ENCODE peak calls at places on chromosome 5, in eight cellular contexts. E is PC-9, Z is mucosa of descending colon, W is uterus, V is RWPE2, L is BE2C, C is cardiac muscle cell, S is stomach. K is an unnamed sample.

GRCh38 chr5:392431-392988 is 50.5 kb upstream of the EXOC3 start:
- DNase-seq in V (peak; percentile 57), W (peak; percentile 6), Z (peak; percentile 54), L (no peak), C (no peak), S (peak; percentile 25), E (peak; percentile 61), K (no peak)

GRCh38 chr5:160064979-160065619 is 54.2 kb downstream of the PWWP2A start:
- DNase-seq in V (no peak), L (no peak), S (peak; percentile 69), E (peak; percentile 70), Z (peak; percentile 89), W (no peak), C (no peak), K (no peak)

GRCh38 chr5:37786855-37787254 is 53.0 kb downstream of the GDNF start:
- DNase-seq in E (no peak), C (no peak), Z (no peak), W (no peak), L (no peak), S (no peak), V (no peak), K (no peak)

GRCh38 chr5:52799983-52800393 is 12.3 kb downstream of the ITGA1 start:
- DNase-seq in S (peak; percentile 96), C (peak; percentile 97), E (peak; percentile 81), W (peak; percentile 95), L (peak; percentile 98), Z (peak; percentile 95), V (peak; percentile 95), K (peak; percentile 96)

GRCh38 chr5:43120720-43121564 is at the start of gene ZNF131:
- DNase-seq in E (peak; percentile 95), C (peak; percentile 98), S (peak; percentile 97), Z (peak; percentile 98), L (peak; percentile 97), W (peak; percentile 95), V (peak; percentile 96), K (peak; percentile 95)

GRCh38 chr5:149730620-149731331 is 666 bp downstream of the PPARGC1B start:
- DNase-seq in V (no peak), L (peak; percentile 73), E (no peak), S (peak; percentile 55), C (peak; percentile 59), W (peak; percentile 27), Z (peak; percentile 64), K (no peak)

GRCh38 chr5:177005619-177006264 is 837 bp downstream of the UIMC1 start:
- DNase-seq in C (peak; percentile 83), E (peak; percentile 53), V (peak; percentile 81), W (peak; percentile 57), L (peak; percentile 72), Z (peak; percentile 67), S (peak; percentile 73), K (peak; percentile 70)

GRCh38 chr5:24644757-24645156 is at the start of gene CDH10:
- DNase-seq in S (no peak), E (no peak), L (peak; percentile 86), C (peak; percentile 79), W (no peak), V (no peak), Z (no peak), K (no peak)

GRCh38 chr5:154181156-154181555 is 9.4 kb upstream of the GALNT10 start:
- DNase-seq in S (no peak), W (no peak), L (no peak), C (no peak), V (no peak), Z (peak; percentile 42), E (peak; percentile 20), K (no peak)

GRCh38 chr5:160289356-160289651 is 23.1 kb downstream of the CCNJL start:
- DNase-seq in E (no peak), S (no peak), C (no peak), V (no peak), W (no peak), L (no peak), Z (no peak), K (no peak)

GRCh38 chr5:113059232-113059805 is 82.7 kb downstream of the DCP2 start:
- DNase-seq in S (no peak), E (no peak), Z (no peak), C (no peak), L (peak; percentile 95), W (peak; percentile 54), V (no peak), K (no peak)

GRCh38 chr5:178291161-178291561 is 58.6 kb upstream of the PHYKPL start:
- DNase-seq in Z (no peak), L (no peak), S (no peak), E (no peak), W (no peak), C (no peak), V (peak; percentile 43), K (no peak)

GRCh38 chr5:176650354-176650884 is 3.1 kb downstream of the TSPAN17 start:
- DNase-seq in V (no peak), C (no peak), Z (no peak), S (no peak), L (no peak), E (no peak), W (no peak), K (no peak)

GRCh38 chr5:143569213-143569663 is 165.8 kb upstream of the NR3C1 start:
- DNase-seq in E (no peak), W (no peak), L (no peak), C (no peak), V (no peak), Z (no peak), S (no peak), K (no peak)

GRCh38 chr5:55451976-55452375 is 82.8 kb downstream of the PLPP1 start:
- DNase-seq in V (no peak), S (no peak), E (no peak), W (no peak), Z (no peak), L (no peak), C (no peak), K (no peak)

GRCh38 chr5:55459572-55459971 is 75.2 kb downstream of the PLPP1 start:
- DNase-seq in W (no peak), S (no peak), V (no peak), C (no peak), E (no peak), Z (no peak), L (no peak), K (no peak)

GRCh38 chr5:55454282-55454681 is 80.5 kb downstream of the PLPP1 start:
- DNase-seq in V (no peak), L (no peak), W (no peak), E (no peak), Z (no peak), C (no peak), S (no peak), K (no peak)

DNA sequence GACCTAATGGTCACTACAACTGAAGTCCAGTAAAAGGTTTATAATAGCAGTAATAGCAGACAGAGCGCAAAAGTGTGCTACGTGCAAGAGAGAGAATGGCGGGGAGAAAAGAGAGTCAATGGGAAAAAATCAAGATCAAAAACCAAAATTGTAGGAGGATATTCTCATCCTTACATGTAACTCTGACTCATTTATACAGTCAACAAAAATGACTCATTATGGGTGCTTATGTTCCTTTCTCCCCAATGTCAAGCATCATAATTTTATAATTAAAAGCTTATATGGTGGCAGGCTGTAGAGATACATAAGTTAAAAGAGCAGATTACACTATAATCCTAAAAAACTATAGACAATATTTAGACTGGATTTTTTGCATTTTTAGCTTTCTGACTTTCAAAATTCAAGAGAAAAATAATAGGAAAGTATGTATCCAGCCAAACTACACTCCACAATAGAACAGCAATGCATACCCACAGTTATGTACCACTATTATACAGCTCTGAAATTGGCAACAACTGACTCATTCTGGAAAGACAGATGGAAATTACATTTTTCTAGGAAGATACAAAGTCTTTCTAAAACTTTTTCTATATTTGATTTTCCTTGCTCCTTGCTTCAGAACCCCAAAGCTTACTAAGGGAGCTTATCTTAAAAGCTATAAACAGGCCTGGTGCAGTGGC is 78.4 kb downstream of the PLPP1 start:
- DNase-seq in E (no peak), C (no peak), L (no peak), V (no peak), Z (no peak), W (no peak), S (no peak), K (no peak)
- H3K4me1 ChIP-seq in E (peaks cover 10% of the 10 kb centered on the region), C (no peaks in the 10 kb centered on the region), L (no peaks in the 10 kb centered on the region), V (peaks cover 10% of the 10 kb centered on the region), Z (peaks cover 5% of the 10 kb centered on the region), W (peaks cover 4% of the 10 kb centered on the region), S (peaks cover 43% of the 10 kb centered on the region), K (peaks cover 8% of the 10 kb centered on the region)

DNA sequence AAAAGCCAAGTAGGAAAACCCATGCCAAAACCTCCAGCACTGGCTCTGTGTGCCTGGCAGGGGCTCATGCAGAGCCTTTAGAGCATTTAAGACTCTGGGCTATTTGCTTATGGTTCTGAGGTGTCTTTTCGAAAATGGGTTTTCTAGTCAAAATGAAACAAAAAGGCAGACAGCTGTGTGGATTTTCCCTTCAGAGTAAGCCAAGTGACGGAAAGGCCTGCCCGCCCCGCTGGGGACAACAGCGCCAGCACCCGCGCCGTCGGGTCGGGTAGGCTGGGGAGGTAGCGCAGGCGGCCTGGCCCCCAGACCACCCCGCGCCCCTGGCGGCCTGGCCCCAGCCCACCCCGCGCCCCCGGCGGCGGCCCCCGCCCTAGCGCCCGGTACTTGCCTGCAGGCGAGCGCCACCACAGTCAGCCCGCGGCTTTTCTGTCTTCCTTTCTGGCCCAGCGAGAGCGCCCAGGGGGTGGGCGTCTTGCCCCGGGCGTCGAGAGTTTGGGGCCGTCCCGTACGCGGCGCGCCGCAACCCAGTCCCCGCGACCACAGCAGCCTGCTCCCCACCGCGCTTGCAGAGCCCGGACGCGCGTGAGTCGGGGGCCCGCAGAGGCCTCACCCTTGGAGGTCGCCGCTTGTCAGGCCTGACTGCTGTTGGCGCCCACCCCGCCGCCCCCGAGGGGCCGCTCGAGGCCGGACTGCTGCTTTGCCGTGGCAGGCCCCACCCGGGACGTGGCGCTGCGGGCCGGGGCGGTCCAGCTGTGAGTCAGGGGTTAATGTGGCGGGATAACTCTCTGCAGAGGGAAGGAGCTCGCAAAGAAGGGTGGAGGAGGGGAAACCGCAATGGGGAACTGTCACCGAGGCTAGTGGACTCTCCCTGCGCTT is at the start of gene TICAM2:
- DNase-seq in E (no peak), Z (peak; percentile 69), V (peak; percentile 61), C (peak; percentile 15), S (peak; percentile 56), L (peak; percentile 44), W (peak; percentile 61), K (peak; percentile 69)
- TF ChIP-seq CTCF in E (no peak), Z (no peak), V (peak; percentile 55), C (peak; percentile 8), S (no peak), L (peak; percentile 0), W (no peak), K (peak; percentile 10)

DNA sequence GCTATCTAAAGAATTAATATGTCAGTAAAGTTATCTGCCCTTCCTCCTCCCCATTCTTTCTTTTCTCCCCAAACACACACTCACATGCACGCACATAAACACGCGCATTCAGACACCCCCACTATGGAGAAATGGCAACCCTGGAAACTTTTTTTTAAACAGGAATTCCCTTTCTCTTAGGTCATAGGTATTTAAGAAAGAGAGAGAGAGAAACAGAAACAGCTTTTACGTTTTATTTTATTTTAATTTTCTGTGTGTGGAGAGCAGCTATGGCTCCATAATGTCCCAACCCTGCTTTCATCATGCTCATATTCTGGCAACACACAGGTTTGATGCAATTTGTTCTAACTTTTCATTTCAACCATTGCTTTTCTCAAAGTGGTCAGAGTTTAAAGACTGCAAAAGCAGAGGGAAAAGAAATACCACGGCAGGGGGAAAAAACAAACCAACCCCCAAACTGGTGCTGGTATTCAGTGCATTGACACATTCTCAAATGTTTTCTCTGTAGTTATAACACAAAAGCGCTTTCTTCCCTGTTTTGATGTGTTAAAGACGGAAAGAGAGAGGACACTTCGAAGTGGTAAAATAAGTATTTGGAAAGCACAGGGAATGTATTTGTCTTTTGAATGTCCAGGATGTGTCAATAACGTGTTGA is 126.0 kb upstream of the TMEM161B start:
- DNase-seq in S (no peak), V (no peak), Z (no peak), E (no peak), C (no peak), L (no peak), W (no peak), K (no peak)
- H3K4me1 ChIP-seq in S (no peaks in the 10 kb centered on the region), V (no peaks in the 10 kb centered on the region), Z (no peaks in the 10 kb centered on the region), E (no peaks in the 10 kb centered on the region), C (peaks cover 15% of the 10 kb centered on the region), L (no peaks in the 10 kb centered on the region), W (no peaks in the 10 kb centered on the region), K (peaks cover 2% of the 10 kb centered on the region)

GRCh38 chr5:80407735-80408474 is at the start of gene ZFYVE16:
- DNase-seq in L (peak; percentile 99), S (peak; percentile 99), E (peak; percentile 89), W (peak; percentile 98), V (peak; percentile 98), C (peak; percentile 99), Z (peak; percentile 99), K (peak; percentile 98)
- TF ChIP-seq CTCF in L (peak; percentile 24), S (no peak), E (peak; percentile 47), W (peak; percentile 61), V (peak; percentile 41), C (peak; percentile 15), Z (no peak), K (no peak)

K was measured in lung.